ENCODE peak calls at places on chromosomes 5 and 9, in four cellular contexts. O is HepG2, V is K562, B is H1. C is an unnamed sample.
A peak's percentile ranks its signal among the peaks of the same experiment; 100 is the strongest.

GRCh38 chr5:134521831-134522230 is 3.6 kb upstream of the JADE2 start:
- DNase-seq in O (no peak), V (no peak), B (no peak), C (no peak)

GRCh38 chr5:149448831-149449714 is 70.0 kb upstream of the IL17B start:
- DNase-seq in O (no peak), V (peak; percentile 72), B (no peak), C (no peak)

GRCh38 chr9:82588801-82589200 is 474.1 kb downstream of the RASEF start:
- DNase-seq in O (no peak), V (no peak), B (no peak), C (no peak)

GRCh38 chr9:136533775-136534157 is 12.1 kb downstream of the NOTCH1 start:
- DNase-seq in O (no peak), V (no peak), B (no peak), C (no peak)

GRCh38 chr5:34480810-34481528 is 175.2 kb upstream of the RAI14 start:
- DNase-seq in O (no peak), V (no peak), B (no peak), C (no peak)

GRCh38 chr9:121783523-121784507 is 132.4 kb downstream of the DAB2IP start:
- DNase-seq in O (no peak), V (no peak), B (no peak), C (no peak)

GRCh38 chr9:120830151-120830550 is 12.6 kb downstream of the PSMD5 start:
- DNase-seq in O (no peak), V (no peak), B (no peak), C (no peak)

GRCh38 chr9:18405240-18405639 is 68.7 kb upstream of the ADAMTSL1 start:
- DNase-seq in O (no peak), V (no peak), B (no peak), C (no peak)

GRCh38 chr5:32455311-32455710 is 10.8 kb upstream of the ZFR start:
- DNase-seq in O (no peak), V (no peak), B (no peak), C (no peak)

GRCh38 chr5:126494393-126494792 is 71.2 kb downstream of the GRAMD2B start:
- DNase-seq in O (no peak), V (no peak), B (no peak), C (no peak)

GRCh38 chr9:85045271-85045670 is 375.7 kb downstream of the NTRK2 start:
- DNase-seq in O (no peak), V (no peak), B (no peak), C (no peak)

GRCh38 chr9:27865031-27865438 is 291.8 kb upstream of the C9orf72 start:
- DNase-seq in O (no peak), V (no peak), B (no peak), C (no peak)

GRCh38 chr5:147661576-147661975 is 121.0 kb downstream of the JAKMIP2 start:
- DNase-seq in O (no peak), V (no peak), B (no peak), C (no peak)

GRCh38 chr5:110414360-110414759 is 312.1 kb downstream of the TMEM232 start:
- DNase-seq in O (peak; percentile 8), V (no peak), B (no peak), C (no peak)

GRCh38 chr5:122030251-122030650 is 47.8 kb downstream of the LOX start:
- DNase-seq in O (peak; percentile 27), V (no peak), B (no peak), C (no peak)

GRCh38 chr5:15354011-15354410 is 146.0 kb upstream of the FBXL7 start:
- DNase-seq in O (no peak), V (no peak), B (no peak), C (no peak)

GRCh38 chr5:31639488-31640011 is 619 bp downstream of the PDZD2 start:
- DNase-seq in O (no peak), V (no peak), B (peak; percentile 73), C (no peak)

GRCh38 chr9:130694205-130694604 is 625 bp downstream of the EXOSC2 start:
- DNase-seq in O (no peak), V (no peak), B (no peak), C (no peak)

GRCh38 chr5:133480366-133480765 is 132.0 kb downstream of the FSTL4 start:
- DNase-seq in O (no peak), V (no peak), B (no peak), C (no peak)

GRCh38 chr5:79297661-79298060 is 61.7 kb downstream of the JMY start:
- DNase-seq in O (no peak), V (no peak), B (no peak), C (no peak)

GRCh38 chr5:137880313-137880712 is 8.9 kb upstream of the PKD2L2 start:
- DNase-seq in O (no peak), V (no peak), B (no peak), C (no peak)

GRCh38 chr9:106892632-106893031 is 29.7 kb downstream of the ZNF462 start:
- DNase-seq in O (peak; percentile 23), V (no peak), B (no peak), C (peak; percentile 89)

GRCh38 chr5:5037674-5038073 is 102.5 kb upstream of the ADAMTS16 start:
- DNase-seq in O (no peak), V (no peak), B (no peak), C (no peak)

DNA sequence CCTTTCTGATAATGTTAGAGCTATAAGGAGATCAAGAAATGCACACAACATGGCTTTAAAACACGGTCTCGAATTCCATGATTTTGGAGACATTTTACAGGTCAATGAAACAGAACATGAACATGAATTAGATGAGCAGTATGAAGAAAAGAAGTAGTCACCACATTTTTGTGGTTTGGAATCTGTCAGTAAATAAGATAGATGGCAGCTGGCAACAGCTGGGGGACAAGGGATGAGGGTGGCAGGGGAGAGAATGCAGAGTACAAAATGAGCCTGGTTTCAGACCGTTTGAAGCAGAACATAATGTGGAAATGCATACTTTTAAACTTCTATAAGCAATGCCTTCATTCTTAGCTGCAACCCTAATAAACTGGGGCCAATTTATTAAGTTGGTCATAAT is 107.1 kb downstream of the OXCT1 start:
- DNase-seq in O (no peak), V (no peak), B (no peak), C (no peak)
- TF ChIP-seq CEBPB in O (no peak), V (no peak), B (no peak), C (no peak)

DNA sequence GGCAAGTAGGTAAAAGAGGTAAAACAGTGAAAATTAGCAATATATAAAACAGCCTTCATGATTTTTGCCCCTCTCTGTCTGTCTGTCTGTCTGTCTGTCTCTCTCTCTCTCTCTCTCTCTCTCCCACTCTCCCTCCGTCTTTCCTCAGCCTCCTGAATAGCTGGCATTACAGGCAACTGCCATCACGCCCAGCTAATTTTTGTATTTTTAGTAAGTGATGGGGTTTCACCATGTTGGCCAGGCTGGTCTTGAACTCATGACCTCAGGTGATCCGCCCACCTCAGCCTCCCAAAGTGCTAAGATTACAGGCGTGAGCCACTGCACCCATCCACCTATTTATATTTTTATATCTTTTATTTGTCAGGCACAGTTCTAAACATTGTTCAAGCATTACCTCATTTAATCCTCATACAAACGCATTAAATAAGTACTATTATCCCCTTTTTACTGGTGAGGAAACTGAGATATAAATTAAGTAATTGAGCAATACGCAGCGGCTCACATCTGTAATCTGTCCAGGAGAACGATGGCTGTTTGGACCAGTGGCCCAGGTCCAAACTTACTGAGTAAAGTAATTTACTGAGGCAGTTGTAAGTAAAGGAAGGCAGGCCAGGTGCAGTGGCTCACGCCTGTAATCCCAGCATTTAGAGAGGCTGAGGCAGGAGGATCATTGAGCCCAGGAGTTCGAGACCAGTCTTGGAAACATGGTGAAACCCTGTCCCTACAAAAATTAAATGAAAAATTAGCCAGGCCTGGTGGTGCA is 60.9 kb downstream of the UBE2R2 start:
- DNase-seq in O (no peak), V (no peak), B (no peak), C (no peak)
- TF ChIP-seq ZNF274 in O (no peak), V (no peak), B (no peak), C (no peak)

GRCh38 chr5:173499471-173500212 is 116.8 kb downstream of the BOD1 start:
- DNase-seq in O (peak; percentile 77), V (no peak), B (no peak), C (no peak)

GRCh38 chr5:173497685-173498084 is 118.8 kb downstream of the BOD1 start:
- DNase-seq in O (no peak), V (no peak), B (peak; percentile 41), C (no peak)

GRCh38 chr5:173500213-173500560 is 116.3 kb downstream of the BOD1 start:
- DNase-seq in O (no peak), V (no peak), B (no peak), C (no peak)

GRCh38 chr5:173498286-173498685 is 118.2 kb downstream of the BOD1 start:
- DNase-seq in O (no peak), V (no peak), B (peak; percentile 39), C (no peak)

GRCh38 chr5:173498871-173499470 is 117.5 kb downstream of the BOD1 start:
- DNase-seq in O (peak; percentile 50), V (no peak), B (peak; percentile 47), C (no peak)
- TF ChIP-seq SRF in O (no peak), V (no peak), B (no peak), C (no peak)

DNA sequence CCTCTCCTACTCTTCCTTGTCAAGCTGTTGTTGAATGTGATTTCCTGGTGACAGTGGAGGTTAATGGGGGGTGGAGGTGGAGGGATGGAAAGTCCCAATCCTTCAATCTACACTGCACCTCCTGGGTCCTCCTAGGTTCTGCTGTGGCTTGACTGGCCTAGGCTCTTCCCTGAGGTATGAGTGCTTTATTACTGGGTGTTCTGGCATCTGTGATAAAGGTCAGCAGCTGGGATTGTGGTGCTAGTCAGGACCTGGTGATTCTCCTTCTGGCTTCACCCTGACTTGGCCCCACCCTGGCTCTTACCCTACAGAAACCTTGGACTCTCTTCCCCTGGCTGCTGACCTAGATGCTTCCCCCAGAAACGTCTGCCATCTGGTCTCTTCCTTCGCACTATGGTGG is 194.3 kb downstream of the ARHGEF28 start:
- DNase-seq in O (no peak), V (no peak), B (no peak), C (no peak)
- TF ChIP-seq CEBPB in O (no peak), V (no peak), B (no peak), C (no peak)

DNA sequence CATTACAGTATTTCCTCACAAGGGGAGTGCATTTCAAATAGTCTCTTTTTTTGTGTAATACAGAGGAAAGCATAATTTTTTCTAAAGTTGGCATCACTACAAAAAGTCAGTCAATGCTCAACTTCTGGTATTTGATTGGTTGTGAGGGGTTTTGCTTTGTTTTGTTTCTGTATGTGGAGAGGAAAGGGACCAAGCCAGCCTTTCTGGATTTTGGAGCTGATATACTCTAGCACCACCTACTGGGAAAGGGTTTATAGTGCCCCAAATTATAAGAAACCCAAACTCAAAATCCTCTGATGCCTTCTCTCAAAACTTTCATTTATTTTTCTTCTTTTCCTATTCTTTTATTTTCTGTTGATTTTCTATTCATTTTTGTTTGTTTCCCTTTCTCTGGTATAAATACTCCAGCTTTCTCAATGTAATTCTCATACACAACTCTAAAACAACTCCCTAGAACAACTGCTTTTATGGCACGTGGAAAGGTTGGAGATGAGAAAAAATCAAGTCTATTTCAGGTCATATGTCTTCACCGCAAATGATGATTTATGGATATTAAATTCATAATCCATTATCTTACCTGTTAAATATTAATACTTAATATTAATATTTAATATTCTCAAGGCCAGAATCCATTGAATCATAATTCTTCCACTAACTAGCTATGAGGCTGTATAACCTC is 69.5 kb upstream of the ANXA1 start:
- DNase-seq in O (peak; percentile 62), V (peak; percentile 50), B (no peak), C (peak; percentile 41)
- TF ChIP-seq ZNF274 in O (no peak), V (no peak), B (no peak), C (no peak)

GRCh38 chr5:140133514-140134167 is 7.9 kb downstream of the IGIP start:
- DNase-seq in O (no peak), V (no peak), B (no peak), C (no peak)

GRCh38 chr5:140131967-140132409 is 6.3 kb downstream of the IGIP start:
- DNase-seq in O (no peak), V (no peak), B (no peak), C (peak; percentile 33)

GRCh38 chr5:140136624-140137023 is 10.9 kb downstream of the IGIP start:
- DNase-seq in O (no peak), V (no peak), B (no peak), C (no peak)

GRCh38 chr5:140135127-140135526 is 9.4 kb downstream of the IGIP start:
- DNase-seq in O (no peak), V (no peak), B (no peak), C (no peak)

GRCh38 chr5:140134277-140134935 is 8.7 kb downstream of the IGIP start:
- DNase-seq in O (no peak), V (no peak), B (no peak), C (no peak)
- TF ChIP-seq SRF in O (no peak), V (no peak), B (no peak), C (no peak)

C was measured in HCT116.